ENCODE peak calls at places on chromosomes 16 and 17, in six cellular contexts. I is effector memory CD4-positive, alpha-beta T cell; K is T-helper 1 cell; T is stimulated activated CD8-positive, alpha-beta memory T cell treated with anti-CD3 and anti-CD28 coated beads, Interleukin-4, amount 100 ng/mL, for 1 hour; U is NCI-H146; V is non-pigmented ciliary epithelial cell. C is an unnamed sample.

GRCh38 chr17:3691539-3692166 is 4.3 kb downstream of the P2RX5 start:
- DNase-seq in I (no peak), K (no peak), T (no peak), U (no peak), V (no peak), C (no peak)

GRCh38 chr17:7213895-7214299 is 5.7 kb downstream of the DLG4 start:
- DNase-seq in I (no peak), K (peak), T (no peak), U (peak), V (no peak), C (no peak)

GRCh38 chr17:19336938-19337711 is 25.4 kb downstream of the B9D1 start:
- DNase-seq in I (no peak), K (no peak), T (no peak), U (no peak), V (no peak), C (no peak)

GRCh38 chr16:73997340-73997711 is 299.3 kb upstream of the PSMD7 start:
- DNase-seq in I (no peak), K (no peak), T (no peak), U (no peak), V (no peak), C (no peak)

GRCh38 chr17:45320931-45321461 is 4.2 kb upstream of the MAP3K14 start:
- DNase-seq in I (no peak), K (no peak), T (no peak), U (no peak), V (peak), C (peak)

GRCh38 chr16:83781-84615 is 6.0 kb downstream of the MPG start:
- DNase-seq in I (no peak), K (no peak), T (no peak), U (peak), V (no peak), C (no peak)

GRCh38 chr17:51585514-51586104 is 325.3 kb downstream of the UTP18 start:
- DNase-seq in I (no peak), K (no peak), T (no peak), U (no peak), V (no peak), C (no peak)

GRCh38 chr16:71956500-71956899 is 43.7 kb downstream of the PKD1L3 start:
- DNase-seq in I (no peak), K (no peak), T (no peak), U (no peak), V (no peak), C (no peak)

GRCh38 chr16:29694384-29695195 is 15.6 kb downstream of the QPRT start:
- DNase-seq in I (no peak), K (no peak), T (no peak), U (no peak), V (no peak), C (peak)